ENCODE peak calls at places on chromosome 6, in eight cellular contexts. V is tibial artery, N is GM13976, G is natural killer cell, C is mesothelial cell of epicardium, E is sigmoid colon, T is IMR-90, W is astrocyte. F is an unnamed sample.

GRCh38 chr6:43331470-43331869 is 22.8 kb upstream of the CRIP3 start:
- DNase-seq in V (no peak), N (no peak), G (no peak), C (no peak), E (no peak), T (no peak), W (no peak), F (no peak)

GRCh38 chr6:138795809-138796469 is at the start of gene ECT2L:
- DNase-seq in V (peak), N (peak), G (no peak), C (peak), E (peak), T (no peak), W (peak), F (peak)

GRCh38 chr6:41626917-41627316 is 11.4 kb upstream of the MDFI start:
- DNase-seq in V (peak), N (no peak), G (no peak), C (no peak), E (peak), T (no peak), W (no peak), F (no peak)

GRCh38 chr6:99282479-99283062 is 66.9 kb downstream of the FAXC start:
- DNase-seq in V (no peak), N (peak), G (no peak), C (no peak), E (no peak), T (peak), W (peak), F (peak)

GRCh38 chr6:163710552-163710951 is 296.0 kb downstream of the QKI start:
- DNase-seq in V (no peak), N (no peak), G (no peak), C (no peak), E (no peak), T (no peak), W (no peak), F (no peak)

GRCh38 chr6:160831751-160832150 is 129.7 kb downstream of the PLG start:
- DNase-seq in V (no peak), N (no peak), G (no peak), C (no peak), E (no peak), T (no peak), W (no peak), F (no peak)

GRCh38 chr6:147204060-147204785 is at the start of gene STXBP5:
- DNase-seq in V (peak), N (peak), G (peak), C (peak), E (peak), T (peak), W (peak), F (peak)

GRCh38 chr6:157759028-157759427 is 64.0 kb upstream of the SNX9 start:
- DNase-seq in V (no peak), N (no peak), G (no peak), C (no peak), E (no peak), T (no peak), W (no peak), F (no peak)

GRCh38 chr6:108568101-108568500 is 7.4 kb downstream of the FOXO3 start:
- DNase-seq in V (no peak), N (no peak), G (no peak), C (no peak), E (no peak), T (no peak), W (no peak), F (no peak)

GRCh38 chr6:108565091-108565766 is 4.5 kb downstream of the FOXO3 start:
- DNase-seq in V (no peak), N (peak), G (no peak), C (no peak), E (no peak), T (no peak), W (no peak), F (no peak)

GRCh38 chr6:108566406-108566805 is 5.7 kb downstream of the FOXO3 start:
- DNase-seq in V (no peak), N (no peak), G (no peak), C (no peak), E (no peak), T (no peak), W (no peak), F (no peak)

GRCh38 chr6:108564178-108564577 is 3.5 kb downstream of the FOXO3 start:
- DNase-seq in V (no peak), N (no peak), G (no peak), C (no peak), E (no peak), T (peak), W (peak), F (peak)

DNA sequence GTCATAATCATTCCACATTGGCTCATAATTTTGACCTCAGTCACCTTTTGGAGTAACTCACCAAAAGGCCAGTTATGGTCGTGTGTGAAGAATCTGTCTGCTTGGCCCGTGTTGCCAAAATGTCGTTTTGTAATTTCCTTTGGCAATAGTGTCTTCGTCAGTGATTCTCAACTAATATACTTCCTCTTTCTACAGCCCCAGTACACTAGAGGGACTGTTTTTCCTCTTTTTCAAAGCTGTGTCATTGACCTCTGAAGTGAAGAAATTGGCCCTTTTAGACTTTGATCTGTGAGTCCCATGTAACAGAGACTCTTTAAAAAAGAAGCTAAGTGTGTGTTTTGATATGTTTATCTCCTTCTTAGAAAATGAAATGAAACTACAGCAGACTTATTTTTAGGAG is 5.2 kb downstream of the FOXO3 start:
- DNase-seq in V (peak), N (peak), G (no peak), C (no peak), E (peak), T (peak), W (peak), F (peak)
- TF ChIP-seq CTCF in V (no peak), N (no peak), G (no peak), C (no peak), E (no peak), T (peak), W (no peak), F (peak)

DNA sequence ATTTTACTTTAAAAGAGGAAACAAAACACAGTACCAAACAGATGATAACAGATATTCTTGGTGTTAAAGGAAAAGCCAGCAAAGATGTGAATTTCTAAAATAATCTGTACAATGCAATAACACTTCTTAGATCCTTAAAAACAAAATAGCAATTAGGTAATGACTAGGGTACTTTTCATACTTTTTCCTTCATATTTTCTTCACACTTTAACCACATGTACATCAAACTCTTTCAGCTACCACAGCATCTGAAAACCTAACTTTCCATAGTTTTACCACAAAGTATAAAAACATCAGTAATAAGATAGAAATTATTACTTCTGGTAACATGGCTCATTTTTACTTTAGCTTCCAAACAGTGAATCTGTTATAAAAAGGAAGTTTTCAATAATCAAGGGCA is 141.3 kb downstream of the MMS22L start:
- DNase-seq in V (no peak), N (no peak), G (no peak), C (no peak), E (no peak), T (no peak), W (no peak), F (no peak)
- TF ChIP-seq CTCF in V (no peak), N (no peak), G (no peak), C (no peak), E (no peak), T (no peak), W (no peak), F (no peak)

DNA sequence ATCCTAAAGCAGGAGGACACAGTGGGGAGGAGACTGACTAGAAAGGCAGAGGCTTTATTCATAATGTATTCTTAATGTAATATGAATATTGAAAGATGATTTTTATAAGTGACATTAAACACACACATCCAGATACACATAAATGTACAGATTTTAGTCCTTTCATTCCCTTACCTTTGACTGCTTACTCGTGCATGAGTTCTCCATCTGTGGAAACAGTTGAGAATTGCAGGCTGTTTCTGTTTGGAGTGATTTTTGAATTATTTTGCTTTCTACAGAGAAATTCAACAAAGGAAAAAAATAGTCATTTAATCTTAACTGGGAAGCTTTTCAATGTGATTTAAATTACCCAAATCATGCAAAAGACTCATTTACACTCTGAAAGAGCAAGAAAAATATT is 136.5 kb downstream of the RIMS1 start:
- DNase-seq in V (no peak), N (no peak), G (no peak), C (no peak), E (no peak), T (no peak), W (no peak), F (no peak)
- TF ChIP-seq CTCF in V (no peak), N (no peak), G (no peak), C (no peak), E (no peak), T (no peak), W (no peak), F (no peak)

GRCh38 chr6:93447874-93448273 is 28.5 kb upstream of the EPHA7 start:
- DNase-seq in V (no peak), N (no peak), G (no peak), C (no peak), E (no peak), T (no peak), W (no peak), F (no peak)
- TF ChIP-seq CTCF in V (no peak), N (no peak), G (no peak), C (no peak), E (no peak), T (no peak), W (no peak), F (no peak)